ENCODE peak calls at places on chromosomes 3 and 15, in six cellular contexts. X is esophagus squamous epithelium; S is right cardiac atrium; B is CD8-positive, alpha-beta T cell; Q is IMR-90; K is tibial artery. Y is an unnamed sample.
A peak's percentile ranks its signal among the peaks of the same experiment; 100 is the strongest.

GRCh38 chr15:89072277-89072869 is 15.9 kb upstream of the ABHD2 start:
- DNase-seq in B (no peak), X (no peak), S (no peak), K (no peak), Q (no peak), Y (no peak)

GRCh38 chr15:85831415-85832113 is 36.8 kb upstream of the KLHL25 start:
- DNase-seq in Q (peak; percentile 48), S (peak; percentile 83), K (peak; percentile 65), B (no peak), X (no peak), Y (no peak)

GRCh38 chr3:181906338-181906737 is 194.6 kb downstream of the SOX2 start:
- DNase-seq in S (no peak), X (no peak), B (no peak), Q (no peak), K (no peak), Y (no peak)

GRCh38 chr3:174862666-174863065 is 3.5 kb downstream of the NAALADL2 start:
- DNase-seq in K (no peak), B (no peak), S (no peak), X (no peak), Q (peak; percentile 28), Y (no peak)

GRCh38 chr15:68352401-68353062 is 75.0 kb downstream of the FEM1B start:
- DNase-seq in S (no peak), K (peak; percentile 90), Q (peak; percentile 98), B (no peak), X (no peak), Y (peak; percentile 79)

GRCh38 chr15:71079208-71080044 is 35.8 kb upstream of the THSD4 start:
- DNase-seq in Q (peak; percentile 90), S (peak; percentile 55), X (no peak), B (no peak), K (peak; percentile 65), Y (no peak)

GRCh38 chr3:51675201-51675611 is 4.2 kb downstream of the TEX264 start:
- DNase-seq in X (no peak), K (no peak), B (no peak), S (no peak), Q (peak; percentile 60), Y (peak; percentile 23)

GRCh38 chr3:184198509-184198908 is 12.5 kb downstream of the ABCF3 start:
- DNase-seq in X (no peak), S (no peak), Q (no peak), K (no peak), B (no peak), Y (no peak)

GRCh38 chr15:41919954-41920538 is 26.2 kb upstream of the SPTBN5 start:
- DNase-seq in X (no peak), B (no peak), Q (peak; percentile 97), K (no peak), S (no peak), Y (no peak)

GRCh38 chr15:55204464-55204863 is 7.7 kb upstream of the RSL24D1 start:
- DNase-seq in Q (no peak), X (no peak), K (no peak), B (no peak), S (no peak), Y (no peak)

GRCh38 chr3:108862865-108863798 is 40.5 kb downstream of the TRAT1 start:
- DNase-seq in K (no peak), B (no peak), X (no peak), S (no peak), Q (peak; percentile 92), Y (peak; percentile 66)

GRCh38 chr3:18444597-18445420 is 19.7 kb upstream of the SATB1 start:
- DNase-seq in S (peak; percentile 89), K (peak; percentile 45), X (no peak), B (peak; percentile 87), Q (peak; percentile 40), Y (no peak)

GRCh38 chr3:38271552-38271951 is 5.9 kb downstream of the SLC22A13 start:
- DNase-seq in S (no peak), K (no peak), X (no peak), B (no peak), Q (no peak), Y (no peak)

GRCh38 chr3:42839616-42840015 is 30.4 kb downstream of the ACKR2 start:
- DNase-seq in K (peak; percentile 47), Q (peak; percentile 71), B (peak; percentile 30), S (no peak), X (no peak), Y (no peak)

GRCh38 chr3:172846706-172847105 is 96.2 kb downstream of the ECT2 start:
- DNase-seq in Q (no peak), S (no peak), K (no peak), X (no peak), B (no peak), Y (peak; percentile 52)

GRCh38 chr3:153291052-153291689 is 129.1 kb downstream of the RAP2B start:
- DNase-seq in S (no peak), Q (no peak), B (no peak), K (no peak), X (no peak), Y (no peak)

GRCh38 chr3:49296781-49297420 is 19.9 kb upstream of the C3orf62 start:
- DNase-seq in Q (no peak), S (peak; percentile 69), B (no peak), K (peak; percentile 75), X (no peak), Y (no peak)

GRCh38 chr3:111906667-111907066 is 47.6 kb downstream of the PHLDB2 start:
- DNase-seq in B (no peak), K (no peak), Q (peak; percentile 77), S (no peak), X (no peak), Y (no peak)

GRCh38 chr3:107543666-107544065 is 20.9 kb downstream of the BBX start:
- DNase-seq in K (no peak), B (no peak), X (no peak), Q (no peak), S (no peak), Y (no peak)

GRCh38 chr3:30269751-30270445 is 336.5 kb upstream of the TGFBR2 start:
- DNase-seq in X (no peak), S (no peak), B (no peak), Q (no peak), K (no peak), Y (no peak)

GRCh38 chr3:22523925-22524324 is 679.2 kb upstream of the UBE2E2 start:
- DNase-seq in B (no peak), K (no peak), S (no peak), X (no peak), Q (no peak), Y (no peak)

GRCh38 chr3:195259146-195259563 is 11.8 kb downstream of the XXYLT1 start:
- DNase-seq in X (no peak), B (no peak), S (no peak), K (no peak), Q (peak; percentile 32), Y (no peak)

GRCh38 chr15:77107531-77108355 is 36.8 kb upstream of the TSPAN3 start:
- DNase-seq in K (peak; percentile 54), X (no peak), S (peak; percentile 67), B (peak; percentile 24), Q (peak; percentile 60), Y (no peak)

GRCh38 chr15:101368086-101368780 is 73.2 kb upstream of the SNRPA1 start:
- DNase-seq in S (no peak), Q (no peak), K (no peak), X (no peak), B (no peak), Y (no peak)

GRCh38 chr3:38404286-38404685 is 49.4 kb upstream of the ACVR2B start:
- DNase-seq in S (peak; percentile 58), X (no peak), B (no peak), K (peak; percentile 31), Q (peak; percentile 53), Y (no peak)

GRCh38 chr15:50182233-50183013 is 427 bp downstream of the SLC27A2 start:
- DNase-seq in S (no peak), B (peak; percentile 40), Q (peak; percentile 15), X (no peak), K (no peak), Y (no peak)

GRCh38 chr15:98592136-98592535 is 56.2 kb upstream of the IGF1R start:
- DNase-seq in Q (no peak), K (no peak), B (no peak), S (no peak), X (no peak), Y (no peak)

GRCh38 chr3:28860307-28860706 is 420.6 kb upstream of the RBMS3 start:
- DNase-seq in S (peak; percentile 79), B (no peak), Q (no peak), K (peak; percentile 51), X (no peak), Y (no peak)

GRCh38 chr3:119357190-119357589 is 63.0 kb downstream of the ARHGAP31 start:
- DNase-seq in K (no peak), Q (no peak), B (no peak), S (peak; percentile 51), X (no peak), Y (no peak)

GRCh38 chr3:144085964-144086363 is 114.3 kb downstream of the DIPK2A start:
- DNase-seq in B (no peak), S (no peak), K (no peak), X (no peak), Q (peak; percentile 32), Y (no peak)

GRCh38 chr3:52609316-52609815 is 73.0 kb downstream of the UQCC5 start:
- DNase-seq in S (no peak), Q (peak; percentile 26), X (no peak), K (no peak), B (no peak), Y (no peak)

GRCh38 chr3:120908803-120909601 is 997 bp downstream of the STXBP5L start:
- DNase-seq in X (no peak), Q (no peak), B (peak; percentile 17), K (no peak), S (no peak), Y (no peak)
- H3K4me3 ChIP-seq in X (peak overlapping the region; percentile 49), Q (peak overlapping the region; percentile 9), B (peak overlapping the region; percentile 48), K (peak overlapping the region; percentile 51), S (peak overlapping the region; percentile 31), Y (peak overlapping the region; percentile 51)

GRCh38 chr15:44735482-44736260 is 657 bp upstream of the TRIM69 start:
- DNase-seq in K (peak; percentile 74), S (peak; percentile 67), Q (peak; percentile 16), X (no peak), B (peak; percentile 52), Y (no peak)
- H3K4me3 ChIP-seq in K (no peak overlapping the region), S (no peak overlapping the region), Q (no peak overlapping the region), X (no peak overlapping the region), B (peak overlapping the region; percentile 30), Y (no peak overlapping the region)

GRCh38 chr3:15329058-15330005 is 3.1 kb downstream of the SH3BP5 start:
- DNase-seq in S (no peak), Q (no peak), B (no peak), K (no peak), X (no peak), Y (no peak)

GRCh38 chr3:15326037-15326436 is 6.3 kb downstream of the SH3BP5 start:
- DNase-seq in B (no peak), K (peak; percentile 60), X (no peak), Q (no peak), S (no peak), Y (no peak)

GRCh38 chr3:15326673-15327072 is 5.7 kb downstream of the SH3BP5 start:
- DNase-seq in Q (no peak), X (no peak), B (no peak), K (no peak), S (no peak), Y (no peak)

GRCh38 chr3:15330031-15330596 is 2.3 kb downstream of the SH3BP5 start:
- DNase-seq in K (peak; percentile 86), S (no peak), B (no peak), X (no peak), Q (peak; percentile 75), Y (no peak)

GRCh38 chr3:15327941-15328340 is 4.4 kb downstream of the SH3BP5 start:
- DNase-seq in K (peak; percentile 59), X (no peak), S (peak; percentile 70), B (peak; percentile 39), Q (peak; percentile 43), Y (no peak)
- H3K4me3 ChIP-seq in K (no peak overlapping the region), X (no peak overlapping the region), S (no peak overlapping the region), B (no peak overlapping the region), Q (no peak overlapping the region), Y (no peak overlapping the region)

GRCh38 chr3:72444642-72445223 is 403.5 kb downstream of the SHQ1 start:
- DNase-seq in B (no peak), Q (peak; percentile 12), K (no peak), S (no peak), X (no peak), Y (no peak)
- H3K4me3 ChIP-seq in B (no peak overlapping the region), Q (no peak overlapping the region), K (peak overlapping the region; percentile 89), S (no peak overlapping the region), X (peak overlapping the region; percentile 89), Y (no peak overlapping the region)